ENCODE peak calls at places on chromosomes 16 and 17, in four cellular contexts. L, T, A and F are unnamed samples.

GRCh38 chr16:5228369-5228768 is 130.8 kb upstream of the EEF2KMT start:
- DNase-seq in L (no peak), T (no peak), A (no peak), F (no peak)

GRCh38 chr17:5380491-5381135 is 38.8 kb downstream of the NUP88 start:
- DNase-seq in L (no peak), T (no peak), A (peak; percentile 7), F (no peak)

GRCh38 chr16:68786685-68787418 is 49.8 kb downstream of the CDH1 start:
- DNase-seq in L (no peak), T (peak; percentile 95), A (no peak), F (peak; percentile 25)

GRCh38 chr17:76408037-76408849 is 23.8 kb downstream of the SPHK1 start:
- DNase-seq in L (peak; percentile 66), T (peak; percentile 62), A (peak; percentile 66), F (peak; percentile 73)

GRCh38 chr17:34081269-34081668 is 173.8 kb upstream of the CCL2 start:
- DNase-seq in L (no peak), T (no peak), A (peak; percentile 31), F (peak; percentile 20)

GRCh38 chr16:17312100-17312732 is 158.5 kb downstream of the XYLT1 start:
- DNase-seq in L (no peak), T (no peak), A (no peak), F (no peak)

GRCh38 chr17:17693253-17693954 is 12.1 kb downstream of the RAI1 start:
- DNase-seq in L (peak; percentile 81), T (peak; percentile 88), A (no peak), F (peak; percentile 70)

GRCh38 chr17:75980188-75981018 is 1.4 kb downstream of the TEN1 start:
- DNase-seq in L (no peak), T (no peak), A (peak; percentile 25), F (no peak)

GRCh38 chr17:64180089-64180488 is 50.1 kb upstream of the ERN1 start:
- DNase-seq in L (peak; percentile 88), T (no peak), A (no peak), F (no peak)

GRCh38 chr17:64183815-64184397 is 54.0 kb upstream of the ERN1 start:
- DNase-seq in L (peak; percentile 6), T (no peak), A (no peak), F (no peak)

GRCh38 chr16:28107232-28107631 is 43.7 kb upstream of the GSG1L start:
- DNase-seq in L (no peak), T (no peak), A (no peak), F (no peak)

GRCh38 chr17:75878174-75878998 is at the start of gene TRIM47:
- DNase-seq in L (peak; percentile 72), T (peak; percentile 83), A (peak; percentile 73), F (peak; percentile 75)

GRCh38 chr16:814974-815373 is 14.4 kb upstream of the GNG13 start:
- DNase-seq in L (no peak), T (no peak), A (no peak), F (no peak)

GRCh38 chr16:73074399-73074798 is 26.5 kb upstream of the ZFHX3 start:
- DNase-seq in L (no peak), T (no peak), A (no peak), F (no peak)

GRCh38 chr16:24729243-24729966 is at the start of gene TNRC6A:
- DNase-seq in L (peak; percentile 88), T (peak; percentile 86), A (peak; percentile 93), F (peak; percentile 90)

GRCh38 chr17:33057564-33057963 is 65.9 kb downstream of the SPACA3 start:
- DNase-seq in L (no peak), T (no peak), A (no peak), F (no peak)

GRCh38 chr17:20234266-20234665 is 225.1 kb downstream of the SPECC1 start:
- DNase-seq in L (no peak), T (no peak), A (no peak), F (no peak)

GRCh38 chr16:89122322-89122831 is 28.7 kb downstream of the ACSF3 start:
- DNase-seq in L (no peak), T (no peak), A (no peak), F (no peak)

GRCh38 chr17:17836818-17837379 is at the start of gene SREBF1:
- DNase-seq in L (peak; percentile 63), T (peak; percentile 37), A (peak; percentile 83), F (peak; percentile 80)

GRCh38 chr16:88772871-88773811 is 11.9 kb downstream of the PIEZO1 start:
- DNase-seq in L (no peak), T (no peak), A (peak; percentile 84), F (no peak)

GRCh38 chr16:69761983-69762842 is at the start of gene WWP2:
- DNase-seq in L (peak; percentile 46), T (peak; percentile 77), A (peak; percentile 87), F (peak; percentile 77)

GRCh38 chr16:68744744-68745280 is 7.7 kb downstream of the CDH1 start:
- DNase-seq in L (no peak), T (peak; percentile 97), A (no peak), F (peak; percentile 84)

GRCh38 chr17:28090551-28090950 is 48.1 kb downstream of the NLK start:
- DNase-seq in L (no peak), T (no peak), A (no peak), F (no peak)

GRCh38 chr17:43832168-43832975 is 574 bp downstream of the MPP3 start:
- DNase-seq in L (peak; percentile 48), T (peak; percentile 21), A (peak; percentile 57), F (peak; percentile 92)

GRCh38 chr16:88681709-88682451 is 4.4 kb downstream of the SNAI3 start:
- DNase-seq in L (no peak), T (no peak), A (no peak), F (no peak)

GRCh38 chr17:75516619-75517276 is 420 bp downstream of the TSEN54 start:
- DNase-seq in L (no peak), T (no peak), A (peak; percentile 54), F (peak; percentile 52)

GRCh38 chr16:50711862-50712567 is 18.6 kb downstream of the NOD2 start:
- DNase-seq in L (no peak), T (no peak), A (no peak), F (no peak)

GRCh38 chr17:6249747-6250146 is 179.6 kb downstream of the WSCD1 start:
- DNase-seq in L (no peak), T (no peak), A (no peak), F (no peak)

GRCh38 chr16:15052747-15053476 is 3.0 kb downstream of the NTAN1 start:
- DNase-seq in L (no peak), T (no peak), A (no peak), F (no peak)

GRCh38 chr16:88764913-88765349 is 20.1 kb downstream of the PIEZO1 start:
- DNase-seq in L (no peak), T (no peak), A (no peak), F (no peak)

GRCh38 chr16:84475643-84476240 is 28.7 kb downstream of the MEAK7 start:
- DNase-seq in L (no peak), T (peak; percentile 52), A (no peak), F (no peak)

GRCh38 chr16:59865071-59865671 is 1131.1 kb upstream of the GOT2 start:
- DNase-seq in L (no peak), T (no peak), A (no peak), F (no peak)

GRCh38 chr17:30597776-30598288 is 120.6 kb downstream of the GOSR1 start:
- DNase-seq in L (no peak), T (peak; percentile 21), A (no peak), F (no peak)

GRCh38 chr17:8820311-8821010 is 21.3 kb upstream of the MFSD6L start:
- DNase-seq in L (no peak), T (no peak), A (no peak), F (no peak)

GRCh38 chr17:61072648-61073047 is 327.0 kb upstream of the TBX2 start:
- DNase-seq in L (no peak), T (no peak), A (no peak), F (no peak)

GRCh38 chr16:82108101-82108500 is 61.9 kb downstream of the MPHOSPH6 start:
- DNase-seq in L (no peak), T (no peak), A (no peak), F (no peak)

GRCh38 chr17:38588775-38589174 is 17.0 kb downstream of the SRCIN1 start:
- DNase-seq in L (no peak), T (no peak), A (no peak), F (no peak)
- TF ChIP-seq MYC in L (no peak), T (no peak), A (no peak), F (no peak)

GRCh38 chr16:49345829-49346228 is 27.8 kb upstream of the C16orf78 start:
- DNase-seq in L (no peak), T (no peak), A (peak; percentile 21), F (no peak)
- TF ChIP-seq JUN in L (no peak), T (no peak), A (no peak), F (no peak)

GRCh38 chr16:87014112-87014511 is 303.1 kb downstream of the C16orf95 start:
- DNase-seq in L (no peak), T (no peak), A (no peak), F (no peak)
- TF ChIP-seq MYC in L (no peak), T (no peak), A (no peak), F (no peak)

GRCh38 chr17:2898255-2898926 is 102.2 kb downstream of the RAP1GAP2 start:
- DNase-seq in L (no peak), T (no peak), A (no peak), F (no peak)
- TF ChIP-seq JUN in L (no peak), T (no peak), A (no peak), F (no peak)

GRCh38 chr16:66441586-66442375 is 14.7 kb downstream of the BEAN1 start:
- DNase-seq in L (no peak), T (no peak), A (no peak), F (no peak)

GRCh38 chr16:66442502-66443268 is 15.6 kb downstream of the BEAN1 start:
- DNase-seq in L (no peak), T (no peak), A (no peak), F (no peak)

GRCh38 chr16:66440970-66441369 is 13.9 kb downstream of the BEAN1 start:
- DNase-seq in L (no peak), T (no peak), A (no peak), F (no peak)

GRCh38 chr16:66444049-66444481 is 17.0 kb downstream of the BEAN1 start:
- DNase-seq in L (no peak), T (peak; percentile 55), A (no peak), F (no peak)

GRCh38 chr16:66443269-66443652 is 16.2 kb downstream of the BEAN1 start:
- DNase-seq in L (no peak), T (no peak), A (no peak), F (no peak)
- TF ChIP-seq MYC in L (no peak), T (no peak), A (no peak), F (no peak)

GRCh38 chr17:71029246-71029645 is 859.9 kb downstream of the KCNJ2 start:
- DNase-seq in L (no peak), T (no peak), A (no peak), F (no peak)

GRCh38 chr17:71032746-71033273 is 863.5 kb downstream of the KCNJ2 start:
- DNase-seq in L (no peak), T (no peak), A (no peak), F (no peak)

GRCh38 chr17:71035226-71035625 is 865.9 kb downstream of the KCNJ2 start:
- DNase-seq in L (no peak), T (no peak), A (no peak), F (no peak)

DNA sequence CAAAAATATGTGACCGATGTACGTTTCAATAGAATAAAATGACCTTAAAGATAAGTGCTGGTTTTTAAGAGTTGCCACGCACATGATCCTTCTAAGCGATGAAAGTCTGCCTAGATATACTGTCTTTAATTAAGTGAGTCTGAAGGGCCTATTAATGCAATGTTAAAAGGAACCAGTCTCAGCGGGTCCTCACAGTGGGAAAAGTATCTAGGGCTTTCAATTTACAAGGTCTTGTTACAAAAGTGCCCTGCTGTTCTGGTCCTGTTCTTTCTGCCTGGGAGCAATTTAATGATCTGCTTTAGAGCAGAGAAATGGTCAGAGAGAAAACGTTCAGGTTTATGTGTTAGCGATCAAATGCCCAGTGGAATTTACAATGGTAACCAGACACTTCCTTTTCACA is 864.0 kb downstream of the KCNJ2 start:
- DNase-seq in L (no peak), T (no peak), A (no peak), F (no peak)
- TF ChIP-seq JUN in L (no peak), T (no peak), A (no peak), F (no peak)

GRCh38 chr17:13750783-13751484 is 149.2 kb upstream of the HS3ST3A1 start:
- DNase-seq in L (no peak), T (no peak), A (peak; percentile 9), F (no peak)
- TF ChIP-seq MYC in L (no peak), T (no peak), A (no peak), F (no peak)